ENCODE peak calls at places on chromosomes 13 and 19, in nine cellular contexts. One of them, this sample, is unnamed. For H3K9me3, the result is how much of the 10 kb centered on the place peaks cover.

GRCh38 chr19:14059093-14059480 is 2.8 kb downstream of the PALM3 start:
- DNase-seq in CD4-positive, alpha-beta memory T cell: peak
- DNase-seq in neural progenitor cell: peak
- DNase-seq in ascending aorta: no peak
- DNase-seq in CD8-positive, alpha-beta memory T cell: peak
- DNase-seq in lower lobe of right lung: no peak
- DNase-seq in prostate gland: no peak
- DNase-seq in CD8-positive, alpha-beta T cell: peak
- DNase-seq in AG04450: no peak
- DNase-seq in this sample: peak

GRCh38 chr13:112072531-112073244 is 5.7 kb downstream of the SOX1 start:
- DNase-seq in CD4-positive, alpha-beta memory T cell: no peak
- DNase-seq in neural progenitor cell: peak
- DNase-seq in ascending aorta: no peak
- DNase-seq in CD8-positive, alpha-beta memory T cell: no peak
- DNase-seq in lower lobe of right lung: no peak
- DNase-seq in prostate gland: no peak
- DNase-seq in CD8-positive, alpha-beta T cell: no peak
- DNase-seq in AG04450: no peak
- DNase-seq in this sample: no peak

GRCh38 chr13:26342898-26343297 is 89.0 kb downstream of the CDK8 start:
- DNase-seq in CD4-positive, alpha-beta memory T cell: no peak
- DNase-seq in neural progenitor cell: no peak
- DNase-seq in ascending aorta: no peak
- DNase-seq in CD8-positive, alpha-beta memory T cell: no peak
- DNase-seq in lower lobe of right lung: no peak
- DNase-seq in prostate gland: no peak
- DNase-seq in CD8-positive, alpha-beta T cell: no peak
- DNase-seq in AG04450: no peak
- DNase-seq in this sample: no peak

GRCh38 chr19:3479819-3480215 is 508 bp downstream of the SMIM24 start:
- DNase-seq in CD4-positive, alpha-beta memory T cell: peak
- DNase-seq in neural progenitor cell: no peak
- DNase-seq in ascending aorta: no peak
- DNase-seq in CD8-positive, alpha-beta memory T cell: peak
- DNase-seq in lower lobe of right lung: no peak
- DNase-seq in prostate gland: no peak
- DNase-seq in CD8-positive, alpha-beta T cell: no peak
- DNase-seq in AG04450: no peak
- DNase-seq in this sample: peak

GRCh38 chr13:45191874-45192273 is 9.0 kb downstream of the KCTD4 start:
- DNase-seq in CD4-positive, alpha-beta memory T cell: no peak
- DNase-seq in neural progenitor cell: no peak
- DNase-seq in ascending aorta: no peak
- DNase-seq in CD8-positive, alpha-beta memory T cell: no peak
- DNase-seq in lower lobe of right lung: no peak
- DNase-seq in prostate gland: no peak
- DNase-seq in CD8-positive, alpha-beta T cell: no peak
- DNase-seq in AG04450: no peak
- DNase-seq in this sample: no peak

GRCh38 chr19:36771275-36772231 is 1.1 kb downstream of the ZNF850 start:
- DNase-seq in CD4-positive, alpha-beta memory T cell: peak
- DNase-seq in neural progenitor cell: peak
- DNase-seq in ascending aorta: no peak
- DNase-seq in CD8-positive, alpha-beta memory T cell: no peak
- DNase-seq in lower lobe of right lung: peak
- DNase-seq in prostate gland: peak
- DNase-seq in CD8-positive, alpha-beta T cell: no peak
- DNase-seq in AG04450: peak
- DNase-seq in this sample: no peak

GRCh38 chr13:113458218-113459065 is 5.2 kb upstream of the ADPRHL1 start:
- DNase-seq in CD4-positive, alpha-beta memory T cell: no peak
- DNase-seq in neural progenitor cell: peak
- DNase-seq in ascending aorta: no peak
- DNase-seq in CD8-positive, alpha-beta memory T cell: no peak
- DNase-seq in lower lobe of right lung: no peak
- DNase-seq in prostate gland: no peak
- DNase-seq in CD8-positive, alpha-beta T cell: no peak
- DNase-seq in AG04450: peak
- DNase-seq in this sample: no peak

GRCh38 chr13:112713517-112714253 is 23.8 kb downstream of the ATP11A start:
- DNase-seq in CD4-positive, alpha-beta memory T cell: no peak
- DNase-seq in neural progenitor cell: no peak
- DNase-seq in ascending aorta: no peak
- DNase-seq in CD8-positive, alpha-beta memory T cell: no peak
- DNase-seq in lower lobe of right lung: no peak
- DNase-seq in prostate gland: no peak
- DNase-seq in CD8-positive, alpha-beta T cell: no peak
- DNase-seq in AG04450: no peak
- DNase-seq in this sample: no peak

GRCh38 chr13:51523082-51523518 is 61.2 kb upstream of the WDFY2 start:
- DNase-seq in CD4-positive, alpha-beta memory T cell: peak
- DNase-seq in neural progenitor cell: no peak
- DNase-seq in ascending aorta: no peak
- DNase-seq in CD8-positive, alpha-beta memory T cell: peak
- DNase-seq in lower lobe of right lung: no peak
- DNase-seq in prostate gland: peak
- DNase-seq in CD8-positive, alpha-beta T cell: no peak
- DNase-seq in AG04450: no peak
- DNase-seq in this sample: no peak

GRCh38 chr13:111230385-111230930 is 90.0 kb upstream of the TEX29 start:
- DNase-seq in CD4-positive, alpha-beta memory T cell: no peak
- DNase-seq in neural progenitor cell: no peak
- DNase-seq in ascending aorta: no peak
- DNase-seq in CD8-positive, alpha-beta memory T cell: no peak
- DNase-seq in lower lobe of right lung: no peak
- DNase-seq in prostate gland: no peak
- DNase-seq in CD8-positive, alpha-beta T cell: no peak
- DNase-seq in AG04450: no peak
- DNase-seq in this sample: no peak

GRCh38 chr19:50258918-50259372 is 55.5 kb downstream of the MYH14 start:
- DNase-seq in CD4-positive, alpha-beta memory T cell: no peak
- DNase-seq in neural progenitor cell: peak
- DNase-seq in ascending aorta: no peak
- DNase-seq in CD8-positive, alpha-beta memory T cell: no peak
- DNase-seq in lower lobe of right lung: no peak
- DNase-seq in prostate gland: no peak
- DNase-seq in CD8-positive, alpha-beta T cell: no peak
- DNase-seq in AG04450: no peak
- DNase-seq in this sample: no peak

GRCh38 chr13:57437587-57437986 is 194.0 kb upstream of the PCDH17 start:
- DNase-seq in CD4-positive, alpha-beta memory T cell: no peak
- DNase-seq in neural progenitor cell: no peak
- DNase-seq in ascending aorta: no peak
- DNase-seq in CD8-positive, alpha-beta memory T cell: no peak
- DNase-seq in lower lobe of right lung: no peak
- DNase-seq in prostate gland: no peak
- DNase-seq in CD8-positive, alpha-beta T cell: no peak
- DNase-seq in AG04450: no peak
- DNase-seq in this sample: no peak

GRCh38 chr13:94298346-94298745 is 181.1 kb downstream of the DCT start:
- DNase-seq in CD4-positive, alpha-beta memory T cell: no peak
- DNase-seq in neural progenitor cell: no peak
- DNase-seq in ascending aorta: no peak
- DNase-seq in CD8-positive, alpha-beta memory T cell: no peak
- DNase-seq in lower lobe of right lung: no peak
- DNase-seq in prostate gland: no peak
- DNase-seq in CD8-positive, alpha-beta T cell: no peak
- DNase-seq in AG04450: no peak
- DNase-seq in this sample: no peak

GRCh38 chr13:98022210-98022609 is 68.7 kb downstream of the IPO5 start:
- DNase-seq in CD4-positive, alpha-beta memory T cell: no peak
- DNase-seq in neural progenitor cell: no peak
- DNase-seq in ascending aorta: no peak
- DNase-seq in CD8-positive, alpha-beta memory T cell: no peak
- DNase-seq in lower lobe of right lung: no peak
- DNase-seq in prostate gland: no peak
- DNase-seq in CD8-positive, alpha-beta T cell: no peak
- DNase-seq in AG04450: peak
- DNase-seq in this sample: no peak

GRCh38 chr19:55156202-55157063 is 1.1 kb downstream of the TNNI3 start:
- DNase-seq in CD4-positive, alpha-beta memory T cell: no peak
- DNase-seq in neural progenitor cell: peak
- DNase-seq in ascending aorta: no peak
- DNase-seq in CD8-positive, alpha-beta memory T cell: no peak
- DNase-seq in lower lobe of right lung: no peak
- DNase-seq in prostate gland: no peak
- DNase-seq in CD8-positive, alpha-beta T cell: no peak
- DNase-seq in AG04450: no peak
- DNase-seq in this sample: no peak

GRCh38 chr13:98083507-98083906 is 59.4 kb upstream of the FARP1 start:
- DNase-seq in CD4-positive, alpha-beta memory T cell: no peak
- DNase-seq in neural progenitor cell: no peak
- DNase-seq in ascending aorta: no peak
- DNase-seq in CD8-positive, alpha-beta memory T cell: no peak
- DNase-seq in lower lobe of right lung: no peak
- DNase-seq in prostate gland: no peak
- DNase-seq in CD8-positive, alpha-beta T cell: no peak
- DNase-seq in AG04450: peak
- DNase-seq in this sample: no peak

GRCh38 chr13:31982540-31982939 is 49.0 kb upstream of the FRY start:
- DNase-seq in CD4-positive, alpha-beta memory T cell: no peak
- DNase-seq in neural progenitor cell: no peak
- DNase-seq in ascending aorta: peak
- DNase-seq in CD8-positive, alpha-beta memory T cell: no peak
- DNase-seq in lower lobe of right lung: peak
- DNase-seq in prostate gland: peak
- DNase-seq in CD8-positive, alpha-beta T cell: no peak
- DNase-seq in AG04450: peak
- DNase-seq in this sample: no peak

GRCh38 chr13:114151565-114152284 is 19.3 kb upstream of the RASA3 start:
- DNase-seq in CD4-positive, alpha-beta memory T cell: peak
- DNase-seq in neural progenitor cell: no peak
- DNase-seq in ascending aorta: no peak
- DNase-seq in CD8-positive, alpha-beta memory T cell: peak
- DNase-seq in lower lobe of right lung: peak
- DNase-seq in prostate gland: peak
- DNase-seq in CD8-positive, alpha-beta T cell: peak
- DNase-seq in AG04450: no peak
- DNase-seq in this sample: peak

DNA sequence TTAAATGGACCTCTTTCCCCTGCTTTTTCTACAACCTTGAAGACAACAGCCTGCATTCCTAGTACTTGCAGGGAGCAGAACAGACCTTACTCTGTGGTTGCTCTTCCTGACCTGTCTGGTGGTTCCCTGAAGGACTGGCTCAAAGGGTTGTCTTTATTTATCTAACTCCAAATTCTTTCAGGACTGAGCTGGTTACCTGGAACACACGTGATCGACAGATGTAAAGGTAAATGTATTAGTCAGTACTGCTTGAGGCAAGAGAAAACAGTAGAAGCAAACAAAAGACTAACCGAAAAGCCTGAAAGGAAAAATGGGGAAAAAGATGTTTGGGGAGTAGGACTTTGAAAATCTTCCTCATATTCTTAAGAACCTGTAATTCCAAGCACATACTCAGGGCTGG is 17.9 kb downstream of the ZNF558 start:
- DNase-seq in CD4-positive, alpha-beta memory T cell: no peak
- DNase-seq in neural progenitor cell: no peak
- DNase-seq in ascending aorta: no peak
- DNase-seq in CD8-positive, alpha-beta memory T cell: no peak
- DNase-seq in lower lobe of right lung: no peak
- DNase-seq in prostate gland: no peak
- DNase-seq in CD8-positive, alpha-beta T cell: no peak
- DNase-seq in AG04450: no peak
- DNase-seq in this sample: no peak
- H3K9me3 ChIP-seq in CD4-positive, alpha-beta memory T cell: under half
- H3K9me3 ChIP-seq in neural progenitor cell: half or more
- H3K9me3 ChIP-seq in ascending aorta: half or more
- H3K9me3 ChIP-seq in CD8-positive, alpha-beta memory T cell: half or more
- H3K9me3 ChIP-seq in lower lobe of right lung: half or more
- H3K9me3 ChIP-seq in prostate gland: under half
- H3K9me3 ChIP-seq in CD8-positive, alpha-beta T cell: half or more
- H3K9me3 ChIP-seq in AG04450: under half
- H3K9me3 ChIP-seq in this sample: half or more

DNA sequence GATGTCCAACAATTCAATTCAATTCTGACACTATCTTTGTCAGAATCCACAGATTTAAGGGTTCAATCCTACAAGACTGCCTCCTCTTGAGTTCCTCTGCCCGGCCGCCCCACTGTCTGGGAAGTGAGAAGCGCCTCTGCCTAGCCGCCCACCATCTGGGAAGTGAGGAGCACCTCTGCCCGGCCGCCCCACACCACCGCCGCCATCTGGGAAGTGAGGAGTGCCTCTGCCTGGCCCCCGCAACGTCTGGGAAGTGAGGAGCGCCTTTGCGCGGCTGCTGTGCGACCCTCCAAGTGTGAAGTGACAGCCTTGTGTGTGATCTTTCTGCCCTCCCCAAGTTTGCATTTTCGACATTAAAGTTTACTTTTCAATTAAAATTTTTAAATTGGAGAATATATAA is 6.0 kb downstream of the ZNF614 start:
- DNase-seq in CD4-positive, alpha-beta memory T cell: no peak
- DNase-seq in neural progenitor cell: no peak
- DNase-seq in ascending aorta: no peak
- DNase-seq in CD8-positive, alpha-beta memory T cell: no peak
- DNase-seq in lower lobe of right lung: no peak
- DNase-seq in prostate gland: no peak
- DNase-seq in CD8-positive, alpha-beta T cell: no peak
- DNase-seq in AG04450: no peak
- DNase-seq in this sample: no peak
- H3K9me3 ChIP-seq in CD4-positive, alpha-beta memory T cell: under half
- H3K9me3 ChIP-seq in neural progenitor cell: under half
- H3K9me3 ChIP-seq in ascending aorta: half or more
- H3K9me3 ChIP-seq in CD8-positive, alpha-beta memory T cell: half or more
- H3K9me3 ChIP-seq in lower lobe of right lung: half or more
- H3K9me3 ChIP-seq in prostate gland: under half
- H3K9me3 ChIP-seq in CD8-positive, alpha-beta T cell: under half
- H3K9me3 ChIP-seq in AG04450: under half
- H3K9me3 ChIP-seq in this sample: half or more

GRCh38 chr19:20103091-20103501 is 25.3 kb downstream of the ZNF90 start:
- DNase-seq in CD4-positive, alpha-beta memory T cell: no peak
- DNase-seq in neural progenitor cell: no peak
- DNase-seq in ascending aorta: no peak
- DNase-seq in CD8-positive, alpha-beta memory T cell: no peak
- DNase-seq in lower lobe of right lung: no peak
- DNase-seq in prostate gland: no peak
- DNase-seq in CD8-positive, alpha-beta T cell: no peak
- DNase-seq in AG04450: no peak
- DNase-seq in this sample: no peak
- H3K9me3 ChIP-seq in CD4-positive, alpha-beta memory T cell: under half
- H3K9me3 ChIP-seq in neural progenitor cell: under half
- H3K9me3 ChIP-seq in ascending aorta: under half
- H3K9me3 ChIP-seq in CD8-positive, alpha-beta memory T cell: under half
- H3K9me3 ChIP-seq in lower lobe of right lung: under half
- H3K9me3 ChIP-seq in prostate gland: under half
- H3K9me3 ChIP-seq in CD8-positive, alpha-beta T cell: under half
- H3K9me3 ChIP-seq in AG04450: under half
- H3K9me3 ChIP-seq in this sample: under half

DNA sequence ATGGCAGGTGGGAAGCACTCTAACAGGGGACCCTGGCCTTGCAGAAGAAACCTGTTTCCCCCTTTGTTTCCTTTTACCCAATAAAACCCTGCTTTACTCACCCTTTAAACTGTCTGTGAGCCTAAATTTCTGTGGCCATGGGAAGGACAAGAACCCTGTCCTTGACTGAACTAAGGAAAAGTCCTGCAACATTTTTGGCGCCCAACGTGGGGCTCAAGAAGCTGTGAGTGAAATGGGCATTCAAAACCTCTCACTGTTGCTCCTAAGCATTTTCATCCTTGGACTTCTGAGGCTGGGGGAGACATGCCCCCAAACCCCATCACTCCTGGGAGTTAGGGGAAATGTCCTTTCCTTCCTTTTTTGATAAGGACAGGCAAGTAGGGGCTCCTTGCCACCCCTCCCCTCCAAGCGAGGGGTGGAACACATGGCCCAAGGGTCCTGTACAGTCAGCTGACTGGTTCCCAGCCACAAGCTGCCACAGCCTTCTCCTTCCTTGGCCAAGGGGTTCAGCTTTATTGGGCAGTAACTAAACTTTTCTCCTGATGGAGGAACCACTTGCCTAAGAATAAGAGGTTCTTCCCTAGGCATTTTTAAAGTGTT is 381.6 kb downstream of the KLF5 start:
- DNase-seq in CD4-positive, alpha-beta memory T cell: no peak
- DNase-seq in neural progenitor cell: peak
- DNase-seq in ascending aorta: no peak
- DNase-seq in CD8-positive, alpha-beta memory T cell: no peak
- DNase-seq in lower lobe of right lung: no peak
- DNase-seq in prostate gland: no peak
- DNase-seq in CD8-positive, alpha-beta T cell: no peak
- DNase-seq in AG04450: no peak
- DNase-seq in this sample: no peak
- H3K9me3 ChIP-seq in CD4-positive, alpha-beta memory T cell: under half
- H3K9me3 ChIP-seq in neural progenitor cell: under half
- H3K9me3 ChIP-seq in ascending aorta: under half
- H3K9me3 ChIP-seq in CD8-positive, alpha-beta memory T cell: under half
- H3K9me3 ChIP-seq in lower lobe of right lung: under half
- H3K9me3 ChIP-seq in prostate gland: under half
- H3K9me3 ChIP-seq in CD8-positive, alpha-beta T cell: under half
- H3K9me3 ChIP-seq in AG04450: under half
- H3K9me3 ChIP-seq in this sample: under half